ENCODE peak calls at places on chromosome 7, in four cellular contexts. M, F, O and D are unnamed samples. For H3K27me3, the result is how much of the 10 kb centered on the place peaks cover.

GRCh38 chr7:46745700-46746090 is 824.6 kb upstream of the IGFBP3 start:
- DNase-seq in M (no peak), F (no peak), O (no peak), D (no peak)

GRCh38 chr7:149825567-149826343 is 12.4 kb upstream of the ZNF862 start:
- DNase-seq in M (no peak), F (no peak), O (no peak), D (no peak)

GRCh38 chr7:4527988-4528641 is 154.0 kb upstream of the FOXK1 start:
- DNase-seq in M (no peak), F (no peak), O (no peak), D (no peak)

GRCh38 chr7:109901916-109902315 is 1189.0 kb upstream of the LRRN3 start:
- DNase-seq in M (no peak), F (peak), O (no peak), D (peak)

GRCh38 chr7:132580717-132581285 is 4.5 kb upstream of the PLXNA4 start:
- DNase-seq in M (peak), F (peak), O (peak), D (peak)

GRCh38 chr7:116557066-116557585 is 32.3 kb downstream of the CAV1 start:
- DNase-seq in M (no peak), F (no peak), O (no peak), D (no peak)

GRCh38 chr7:120273476-120273975 is 551 bp downstream of the KCND2 start:
- DNase-seq in M (peak), F (peak), O (peak), D (peak)

GRCh38 chr7:107982463-107982862 is 20.5 kb downstream of the LAMB1 start:
- DNase-seq in M (no peak), F (no peak), O (no peak), D (no peak)

GRCh38 chr7:108660465-108660864 is 90.8 kb downstream of the DNAJB9 start:
- DNase-seq in M (peak), F (no peak), O (no peak), D (no peak)

GRCh38 chr7:107506683-107507339 is 37.0 kb downstream of the GPR22 start:
- DNase-seq in M (no peak), F (no peak), O (peak), D (peak)

GRCh38 chr7:2560175-2560695 is 1.5 kb downstream of the IQCE start:
- DNase-seq in M (no peak), F (no peak), O (no peak), D (no peak)

GRCh38 chr7:133709036-133709880 is 417.9 kb upstream of the LRGUK start:
- DNase-seq in M (no peak), F (no peak), O (no peak), D (no peak)

GRCh38 chr7:149776305-149776704 is 2.9 kb upstream of the ZNF467 start:
- DNase-seq in M (no peak), F (no peak), O (peak), D (peak)

GRCh38 chr7:2662273-2663120 is 25.5 kb upstream of the AMZ1 start:
- DNase-seq in M (no peak), F (no peak), O (no peak), D (no peak)

GRCh38 chr7:128235469-128235868 is 5.6 kb upstream of the LEP start:
- DNase-seq in M (peak), F (no peak), O (no peak), D (no peak)

GRCh38 chr7:36871863-36872262 is 147.6 kb upstream of the AOAH start:
- DNase-seq in M (no peak), F (no peak), O (no peak), D (no peak)

GRCh38 chr7:112989531-112989930 is 97.1 kb downstream of the GPR85 start:
- DNase-seq in M (no peak), F (peak), O (no peak), D (no peak)

GRCh38 chr7:150385240-150385830 is 6.2 kb downstream of the ZNF775 start:
- DNase-seq in M (no peak), F (no peak), O (no peak), D (no peak)

GRCh38 chr7:82241371-82241770 is 202.2 kb downstream of the CACNA2D1 start:
- DNase-seq in M (no peak), F (no peak), O (no peak), D (no peak)

GRCh38 chr7:117412390-117412789 is 14.9 kb downstream of the ASZ1 start:
- DNase-seq in M (no peak), F (no peak), O (no peak), D (no peak)

GRCh38 chr7:96707901-96708774 is 1.5 kb downstream of the SEM1 start:
- DNase-seq in M (no peak), F (no peak), O (no peak), D (no peak)

GRCh38 chr7:45268013-45268412 is 110.4 kb downstream of the RAMP3 start:
- DNase-seq in M (no peak), F (no peak), O (no peak), D (no peak)

GRCh38 chr7:137484326-137484725 is 140.8 kb upstream of the PTN start:
- DNase-seq in M (no peak), F (peak), O (no peak), D (no peak)

GRCh38 chr7:44576228-44576627 is 2.5 kb upstream of the DDX56 start:
- DNase-seq in M (no peak), F (no peak), O (no peak), D (no peak)

GRCh38 chr7:80520199-80520598 is 8.3 kb upstream of the GNAT3 start:
- DNase-seq in M (no peak), F (no peak), O (no peak), D (peak)

GRCh38 chr7:81114682-81115081 is 195.8 kb upstream of the SEMA3C start:
- DNase-seq in M (no peak), F (no peak), O (no peak), D (peak)

GRCh38 chr7:158973440-158973839 is 117.1 kb downstream of the DYNC2I1 start:
- DNase-seq in M (peak), F (no peak), O (peak), D (no peak)

GRCh38 chr7:150974468-150975391 is 3.4 kb downstream of the KCNH2 start:
- DNase-seq in M (peak), F (no peak), O (peak), D (no peak)

GRCh38 chr7:86963599-86964230 is 95.7 kb downstream of the ELAPOR2 start:
- DNase-seq in M (no peak), F (peak), O (no peak), D (no peak)

GRCh38 chr7:16106869-16107268 is 314.5 kb downstream of the CRPPA start:
- DNase-seq in M (no peak), F (no peak), O (no peak), D (no peak)

GRCh38 chr7:117827861-117828260 is 45.4 kb downstream of the CTTNBP2 start:
- DNase-seq in M (no peak), F (peak), O (no peak), D (peak)

GRCh38 chr7:73520673-73521635 is 1.1 kb downstream of the BAZ1B start:
- DNase-seq in M (peak), F (no peak), O (no peak), D (peak)

GRCh38 chr7:73519867-73520672 is 2.0 kb downstream of the BAZ1B start:
- DNase-seq in M (no peak), F (no peak), O (no peak), D (no peak)

GRCh38 chr7:73518470-73518869 is 3.6 kb downstream of the BAZ1B start:
- DNase-seq in M (no peak), F (no peak), O (no peak), D (no peak)

GRCh38 chr7:73521636-73522080 is 435 bp downstream of the BAZ1B start:
- DNase-seq in M (peak), F (peak), O (peak), D (peak)

DNA sequence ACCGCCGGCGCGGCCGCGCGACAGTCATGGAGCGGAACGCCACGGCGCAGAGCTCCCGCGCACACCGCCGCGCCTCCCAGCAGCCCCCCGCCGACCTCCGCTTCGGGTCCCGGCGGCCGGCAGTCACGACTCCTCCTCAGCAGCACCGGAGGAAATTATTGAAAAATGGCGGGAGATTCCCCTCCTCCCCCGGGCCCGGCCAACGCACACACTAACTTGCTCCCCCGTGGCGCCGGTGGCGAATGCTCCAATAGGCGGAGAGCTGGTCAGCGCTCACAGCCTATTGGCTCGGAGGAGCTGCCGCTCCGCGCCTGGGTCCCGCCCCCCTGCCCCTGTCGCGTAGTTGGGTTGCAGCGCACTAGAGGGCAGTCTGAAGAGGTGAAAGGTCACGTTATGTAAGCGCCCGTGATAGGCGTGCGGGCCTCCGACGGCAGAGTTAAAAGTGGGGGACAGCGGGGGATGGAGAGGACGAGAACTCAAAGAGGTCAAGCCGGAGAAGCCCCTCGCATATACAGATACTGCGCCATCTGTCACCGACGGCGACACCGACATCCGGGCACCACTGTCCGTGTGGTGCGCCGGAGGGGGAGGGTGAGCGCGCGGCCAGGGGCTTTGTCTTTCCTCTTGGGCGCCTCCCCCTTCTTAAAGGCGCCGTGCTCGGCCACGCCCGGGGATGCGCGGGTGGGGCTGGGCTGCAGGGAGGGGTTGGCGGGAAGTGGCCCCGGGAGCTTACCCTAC is at the start of gene BAZ1B:
- DNase-seq in M (peak), F (peak), O (peak), D (peak)
- TF ChIP-seq CTCF in M (no peak), F (no peak), O (peak), D (peak)

GRCh38 chr7:141239661-141240060 is 165.8 kb downstream of the TMEM178B start:
- DNase-seq in M (no peak), F (no peak), O (no peak), D (no peak)

GRCh38 chr7:141244466-141244865 is 170.6 kb downstream of the TMEM178B start:
- DNase-seq in M (no peak), F (no peak), O (no peak), D (no peak)

GRCh38 chr7:141246426-141246825 is 172.6 kb downstream of the TMEM178B start:
- DNase-seq in M (no peak), F (no peak), O (no peak), D (no peak)

GRCh38 chr7:141243368-141243767 is 169.5 kb downstream of the TMEM178B start:
- DNase-seq in M (no peak), F (no peak), O (no peak), D (no peak)

DNA sequence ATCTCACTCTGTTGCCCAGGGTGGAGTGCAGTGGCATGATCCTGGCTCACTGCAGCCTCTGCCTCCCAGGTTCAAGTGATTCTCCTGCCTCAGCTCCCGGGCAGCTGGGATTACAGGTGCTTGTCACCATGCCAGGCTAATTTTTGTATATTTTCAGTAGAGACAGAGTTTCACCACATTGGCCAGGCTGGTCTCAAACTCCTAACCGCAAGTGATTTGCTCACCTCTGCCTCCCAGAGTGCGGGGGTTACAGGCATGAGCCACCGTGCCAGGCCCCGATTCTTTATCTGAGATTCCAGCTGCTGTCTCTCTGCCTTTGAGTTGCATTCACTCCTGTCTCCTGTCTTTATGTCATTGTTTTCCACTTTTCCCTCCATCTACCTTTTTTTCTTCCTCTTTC is 168.7 kb downstream of the TMEM178B start:
- DNase-seq in M (no peak), F (no peak), O (no peak), D (no peak)
- H3K27me3 ChIP-seq in M (under half), F (under half), O (under half), D (under half)

GRCh38 chr7:66301737-66302136 is 96.6 kb downstream of the TPST1 start:
- DNase-seq in M (no peak), F (no peak), O (no peak), D (no peak)
- TF ChIP-seq CTCF in M (no peak), F (no peak), O (no peak), D (no peak)

DNA sequence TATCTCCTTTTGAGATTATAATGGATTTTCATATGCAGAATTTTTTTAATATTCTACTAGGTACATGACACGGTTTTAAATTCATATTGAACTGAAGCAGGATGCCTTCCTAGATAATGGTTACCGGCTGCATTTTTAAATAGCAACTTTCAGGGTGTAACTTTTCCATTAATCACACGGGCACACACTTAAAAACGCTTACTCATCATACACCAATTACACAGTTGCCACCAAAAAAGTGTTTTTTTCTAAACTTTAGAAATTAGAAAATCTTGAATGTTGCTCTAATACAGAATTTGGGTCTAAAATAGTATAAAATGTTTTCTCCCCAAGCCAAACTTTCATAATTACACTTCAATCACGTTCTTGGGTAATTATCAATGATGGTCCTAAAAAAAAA is 149.1 kb upstream of the RNF32 start:
- DNase-seq in M (no peak), F (no peak), O (no peak), D (no peak)
- H3K27me3 ChIP-seq in M (under half), F (under half), O (half or more), D (under half)